ENCODE peak calls at places on chromosomes 5 and 9, in six cellular contexts. One of them, this sample, is unnamed.

GRCh38 chr5:154587123-154587725 is 109.2 kb upstream of the HAND1 start:
- DNase-seq in adrenal gland: no peak
- DNase-seq in A549: peak; percentile 47
- DNase-seq in uterus: no peak
- DNase-seq in upper lobe of right lung: no peak
- DNase-seq in GM23338: no peak
- DNase-seq in this sample: no peak

GRCh38 chr5:141369994-141370848 is at the start of gene PCDHGB3:
- DNase-seq in adrenal gland: no peak
- DNase-seq in A549: peak; percentile 55
- DNase-seq in uterus: no peak
- DNase-seq in upper lobe of right lung: no peak
- DNase-seq in GM23338: peak; percentile 77
- DNase-seq in this sample: no peak

GRCh38 chr9:27489087-27489876 is 34.8 kb upstream of the IFNK start:
- DNase-seq in adrenal gland: no peak
- DNase-seq in A549: no peak
- DNase-seq in uterus: no peak
- DNase-seq in upper lobe of right lung: no peak
- DNase-seq in GM23338: no peak
- DNase-seq in this sample: no peak

GRCh38 chr9:2215941-2216441 is 200.8 kb downstream of the SMARCA2 start:
- DNase-seq in adrenal gland: no peak
- DNase-seq in A549: no peak
- DNase-seq in uterus: no peak
- DNase-seq in upper lobe of right lung: no peak
- DNase-seq in GM23338: no peak
- DNase-seq in this sample: no peak

GRCh38 chr5:115366223-115366622 is 69.8 kb upstream of the CCDC112 start:
- DNase-seq in adrenal gland: no peak
- DNase-seq in A549: peak; percentile 77
- DNase-seq in uterus: no peak
- DNase-seq in upper lobe of right lung: no peak
- DNase-seq in GM23338: no peak
- DNase-seq in this sample: no peak

GRCh38 chr9:38024036-38024681 is 44.9 kb downstream of the SHB start:
- DNase-seq in adrenal gland: no peak
- DNase-seq in A549: peak; percentile 42
- DNase-seq in uterus: peak; percentile 81
- DNase-seq in upper lobe of right lung: peak; percentile 79
- DNase-seq in GM23338: peak; percentile 62
- DNase-seq in this sample: peak; percentile 92

GRCh38 chr5:54619732-54620582 is 102.4 kb downstream of the SNX18 start:
- DNase-seq in adrenal gland: no peak
- DNase-seq in A549: no peak
- DNase-seq in uterus: no peak
- DNase-seq in upper lobe of right lung: no peak
- DNase-seq in GM23338: no peak
- DNase-seq in this sample: no peak

GRCh38 chr9:76873056-76873792 is 32.7 kb downstream of the PRUNE2 start:
- DNase-seq in adrenal gland: no peak
- DNase-seq in A549: no peak
- DNase-seq in uterus: no peak
- DNase-seq in upper lobe of right lung: no peak
- DNase-seq in GM23338: peak; percentile 83
- DNase-seq in this sample: peak; percentile 70

GRCh38 chr5:59720063-59720462 is 173.5 kb downstream of the PDE4D start:
- DNase-seq in adrenal gland: no peak
- DNase-seq in A549: no peak
- DNase-seq in uterus: no peak
- DNase-seq in upper lobe of right lung: no peak
- DNase-seq in GM23338: no peak
- DNase-seq in this sample: no peak

GRCh38 chr9:100286257-100286656 is 66.5 kb downstream of the TEX10 start:
- DNase-seq in adrenal gland: no peak
- DNase-seq in A549: no peak
- DNase-seq in uterus: no peak
- DNase-seq in upper lobe of right lung: no peak
- DNase-seq in GM23338: no peak
- DNase-seq in this sample: no peak

DNA sequence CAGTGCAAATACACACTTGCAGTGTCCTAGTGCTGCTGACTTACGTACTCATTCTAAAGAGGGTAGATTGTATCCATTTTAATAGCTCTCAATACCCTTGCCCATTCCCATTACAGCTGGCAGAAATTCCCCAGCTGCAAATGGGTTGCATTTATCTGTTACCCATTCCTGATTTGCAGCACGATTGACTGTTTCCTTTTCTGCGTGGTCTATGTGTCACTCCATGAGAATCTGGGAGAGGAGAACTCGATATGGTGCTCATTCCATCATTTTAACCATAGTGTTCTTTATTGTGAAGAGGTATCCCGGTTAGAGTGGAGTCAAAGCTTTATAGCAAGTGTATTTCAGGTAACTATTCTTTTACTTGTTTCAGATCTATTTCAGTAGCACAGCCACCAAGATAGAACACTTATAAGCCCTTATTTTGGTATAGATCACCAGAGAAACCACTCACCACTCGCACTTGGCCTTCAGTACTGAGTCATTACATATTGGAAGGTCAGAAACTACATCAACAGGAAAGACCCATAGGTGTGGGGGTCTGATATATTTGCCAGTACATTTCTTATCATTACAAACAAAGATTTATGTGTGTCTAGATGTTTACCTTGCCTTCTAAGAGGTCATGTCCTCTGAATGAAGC is 139.5 kb downstream of the MUSK start:
- DNase-seq in adrenal gland: no peak
- DNase-seq in A549: no peak
- DNase-seq in uterus: no peak
- DNase-seq in upper lobe of right lung: no peak
- DNase-seq in GM23338: no peak
- DNase-seq in this sample: no peak
- H3K4me3 ChIP-seq in adrenal gland: no peak overlapping the region
- H3K4me3 ChIP-seq in A549: no peak overlapping the region
- H3K4me3 ChIP-seq in uterus: no peak overlapping the region
- H3K4me3 ChIP-seq in upper lobe of right lung: no peak overlapping the region
- H3K4me3 ChIP-seq in GM23338: no peak overlapping the region
- H3K4me3 ChIP-seq in this sample: no peak overlapping the region

GRCh38 chr5:112737472-112738179 is at the start of gene APC:
- DNase-seq in adrenal gland: peak; percentile 98
- DNase-seq in A549: peak; percentile 69
- DNase-seq in uterus: peak; percentile 90
- DNase-seq in upper lobe of right lung: peak; percentile 93
- DNase-seq in GM23338: peak; percentile 95
- DNase-seq in this sample: peak; percentile 97
- H3K27ac ChIP-seq in adrenal gland: peak within 1 kb of the TSS; percentile 66
- H3K27ac ChIP-seq in A549: peak within 1 kb of the TSS; percentile 53
- H3K27ac ChIP-seq in uterus: peak within 1 kb of the TSS; percentile 64
- H3K27ac ChIP-seq in upper lobe of right lung: peak within 1 kb of the TSS; percentile 61
- H3K27ac ChIP-seq in GM23338: peak within 1 kb of the TSS; percentile 84
- H3K27ac ChIP-seq in this sample: peak within 1 kb of the TSS; percentile 77

GRCh38 chr5:77772729-77773128 is 3.4 kb downstream of the TBCA start:
- DNase-seq in adrenal gland: no peak
- DNase-seq in A549: no peak
- DNase-seq in uterus: no peak
- DNase-seq in upper lobe of right lung: no peak
- DNase-seq in GM23338: no peak
- DNase-seq in this sample: no peak
- H3K4me3 ChIP-seq in adrenal gland: no peak overlapping the region
- H3K4me3 ChIP-seq in A549: no peak overlapping the region
- H3K4me3 ChIP-seq in uterus: no peak overlapping the region
- H3K4me3 ChIP-seq in upper lobe of right lung: no peak overlapping the region
- H3K4me3 ChIP-seq in GM23338: peak overlapping the region; percentile 77
- H3K4me3 ChIP-seq in this sample: no peak overlapping the region

GRCh38 chr9:88197781-88198345 is 59.6 kb upstream of the SPATA31C2 start:
- DNase-seq in adrenal gland: no peak
- DNase-seq in A549: peak; percentile 76
- DNase-seq in uterus: peak; percentile 25
- DNase-seq in upper lobe of right lung: no peak
- DNase-seq in GM23338: no peak
- DNase-seq in this sample: no peak

GRCh38 chr9:88193766-88194165 is 55.5 kb upstream of the SPATA31C2 start:
- DNase-seq in adrenal gland: no peak
- DNase-seq in A549: no peak
- DNase-seq in uterus: no peak
- DNase-seq in upper lobe of right lung: no peak
- DNase-seq in GM23338: no peak
- DNase-seq in this sample: no peak

GRCh38 chr9:88197016-88197415 is 58.7 kb upstream of the SPATA31C2 start:
- DNase-seq in adrenal gland: peak; percentile 64
- DNase-seq in A549: no peak
- DNase-seq in uterus: peak; percentile 74
- DNase-seq in upper lobe of right lung: no peak
- DNase-seq in GM23338: no peak
- DNase-seq in this sample: no peak

GRCh38 chr9:88198346-88198807 is 60.1 kb upstream of the SPATA31C2 start:
- DNase-seq in adrenal gland: no peak
- DNase-seq in A549: peak; percentile 46
- DNase-seq in uterus: peak; percentile 32
- DNase-seq in upper lobe of right lung: no peak
- DNase-seq in GM23338: no peak
- DNase-seq in this sample: no peak

GRCh38 chr9:88196456-88196855 is 58.2 kb upstream of the SPATA31C2 start:
- DNase-seq in adrenal gland: no peak
- DNase-seq in A549: no peak
- DNase-seq in uterus: no peak
- DNase-seq in upper lobe of right lung: no peak
- DNase-seq in GM23338: no peak
- DNase-seq in this sample: no peak
- H3K27ac ChIP-seq in adrenal gland: no peak overlapping the region
- H3K27ac ChIP-seq in A549: no peak overlapping the region
- H3K27ac ChIP-seq in uterus: no peak overlapping the region
- H3K27ac ChIP-seq in upper lobe of right lung: no peak overlapping the region
- H3K27ac ChIP-seq in GM23338: no peak overlapping the region
- H3K27ac ChIP-seq in this sample: no peak overlapping the region

GRCh38 chr5:119271758-119272730 is 83.8 kb upstream of the TNFAIP8 start:
- DNase-seq in adrenal gland: no peak
- DNase-seq in A549: no peak
- DNase-seq in uterus: no peak
- DNase-seq in upper lobe of right lung: no peak
- DNase-seq in GM23338: no peak
- DNase-seq in this sample: no peak

GRCh38 chr5:119274767-119275130 is 81.1 kb upstream of the TNFAIP8 start:
- DNase-seq in adrenal gland: no peak
- DNase-seq in A549: no peak
- DNase-seq in uterus: no peak
- DNase-seq in upper lobe of right lung: no peak
- DNase-seq in GM23338: no peak
- DNase-seq in this sample: no peak

GRCh38 chr5:119275146-119275872 is 80.5 kb upstream of the TNFAIP8 start:
- DNase-seq in adrenal gland: no peak
- DNase-seq in A549: peak; percentile 40
- DNase-seq in uterus: no peak
- DNase-seq in upper lobe of right lung: no peak
- DNase-seq in GM23338: no peak
- DNase-seq in this sample: no peak

GRCh38 chr5:119274024-119274766 is 81.6 kb upstream of the TNFAIP8 start:
- DNase-seq in adrenal gland: no peak
- DNase-seq in A549: peak; percentile 55
- DNase-seq in uterus: no peak
- DNase-seq in upper lobe of right lung: no peak
- DNase-seq in GM23338: no peak
- DNase-seq in this sample: no peak

GRCh38 chr5:119273391-119273839 is 82.4 kb upstream of the TNFAIP8 start:
- DNase-seq in adrenal gland: no peak
- DNase-seq in A549: no peak
- DNase-seq in uterus: no peak
- DNase-seq in upper lobe of right lung: peak; percentile 63
- DNase-seq in GM23338: no peak
- DNase-seq in this sample: no peak
- H3K4me3 ChIP-seq in adrenal gland: no peak overlapping the region
- H3K4me3 ChIP-seq in A549: no peak overlapping the region
- H3K4me3 ChIP-seq in uterus: no peak overlapping the region
- H3K4me3 ChIP-seq in upper lobe of right lung: no peak overlapping the region
- H3K4me3 ChIP-seq in GM23338: no peak overlapping the region
- H3K4me3 ChIP-seq in this sample: no peak overlapping the region